ENCODE peak calls at places on chromosome X, in seven cellular contexts. One of them, this sample, is unnamed.

GRCh38 chrX:124940536-124940935 is 379.1 kb upstream of the TEX13C start:
- DNase-seq in stomach: no peak
- DNase-seq in CD8-positive, alpha-beta memory T cell: no peak
- DNase-seq in mesendoderm: no peak
- DNase-seq in HCT116: no peak
- DNase-seq in astrocyte: no peak
- DNase-seq in breast epithelium: no peak
- DNase-seq in this sample: no peak

GRCh38 chrX:105191878-105192277 is 28.6 kb downstream of the TEX13A start:
- DNase-seq in stomach: no peak
- DNase-seq in mesendoderm: peak; percentile 34
- DNase-seq in breast epithelium: no peak
- DNase-seq in HCT116: no peak
- DNase-seq in astrocyte: no peak
- DNase-seq in CD8-positive, alpha-beta memory T cell: no peak
- DNase-seq in this sample: no peak

GRCh38 chrX:115058276-115058675 is 40.9 kb upstream of the IL13RA2 start:
- DNase-seq in mesendoderm: no peak
- DNase-seq in breast epithelium: no peak
- DNase-seq in stomach: no peak
- DNase-seq in astrocyte: peak; percentile 87
- DNase-seq in HCT116: no peak
- DNase-seq in CD8-positive, alpha-beta memory T cell: no peak
- DNase-seq in this sample: no peak

GRCh38 chrX:12949927-12950656 is 24.8 kb upstream of the TMSB4X start:
- DNase-seq in stomach: peak; percentile 83
- DNase-seq in astrocyte: peak; percentile 87
- DNase-seq in CD8-positive, alpha-beta memory T cell: peak; percentile 63
- DNase-seq in HCT116: no peak
- DNase-seq in mesendoderm: no peak
- DNase-seq in breast epithelium: peak; percentile 62
- DNase-seq in this sample: peak; percentile 72

GRCh38 chrX:19912-20571 is 261.1 kb upstream of the PLCXD1 start:
- DNase-seq in HCT116: no peak
- DNase-seq in breast epithelium: peak; percentile 37
- DNase-seq in astrocyte: no peak
- DNase-seq in CD8-positive, alpha-beta memory T cell: no peak
- DNase-seq in mesendoderm: peak; percentile 0
- DNase-seq in stomach: no peak
- DNase-seq in this sample: no peak

GRCh38 chrX:11461181-11462001 is 168.2 kb downstream of the AMELX start:
- DNase-seq in mesendoderm: no peak
- DNase-seq in HCT116: no peak
- DNase-seq in astrocyte: peak; percentile 56
- DNase-seq in breast epithelium: no peak
- DNase-seq in CD8-positive, alpha-beta memory T cell: no peak
- DNase-seq in stomach: no peak
- DNase-seq in this sample: no peak

GRCh38 chrX:10769165-10769564 is 148.8 kb upstream of the MID1 start:
- DNase-seq in astrocyte: peak; percentile 23
- DNase-seq in CD8-positive, alpha-beta memory T cell: no peak
- DNase-seq in mesendoderm: peak; percentile 76
- DNase-seq in stomach: no peak
- DNase-seq in breast epithelium: no peak
- DNase-seq in HCT116: peak; percentile 2
- DNase-seq in this sample: no peak

GRCh38 chrX:74119016-74119910 is 184.7 kb upstream of the ZCCHC13 start:
- DNase-seq in mesendoderm: peak; percentile 17
- DNase-seq in CD8-positive, alpha-beta memory T cell: no peak
- DNase-seq in HCT116: peak; percentile 24
- DNase-seq in astrocyte: peak; percentile 54
- DNase-seq in stomach: no peak
- DNase-seq in breast epithelium: no peak
- DNase-seq in this sample: no peak

GRCh38 chrX:56219702-56220101 is 12.5 kb upstream of the KLF8 start:
- DNase-seq in astrocyte: no peak
- DNase-seq in CD8-positive, alpha-beta memory T cell: no peak
- DNase-seq in HCT116: peak; percentile 12
- DNase-seq in stomach: no peak
- DNase-seq in mesendoderm: peak; percentile 11
- DNase-seq in breast epithelium: no peak
- DNase-seq in this sample: no peak

GRCh38 chrX:115940888-115941332 is 229.6 kb upstream of the AGTR2 start:
- DNase-seq in breast epithelium: peak; percentile 61
- DNase-seq in HCT116: no peak
- DNase-seq in CD8-positive, alpha-beta memory T cell: no peak
- DNase-seq in mesendoderm: peak; percentile 78
- DNase-seq in astrocyte: no peak
- DNase-seq in stomach: peak; percentile 88
- DNase-seq in this sample: no peak

GRCh38 chrX:2691543-2692220 is 587 bp downstream of the CD99 start:
- DNase-seq in stomach: peak; percentile 29
- DNase-seq in CD8-positive, alpha-beta memory T cell: no peak
- DNase-seq in HCT116: no peak
- DNase-seq in astrocyte: peak; percentile 34
- DNase-seq in breast epithelium: no peak
- DNase-seq in mesendoderm: peak; percentile 57
- DNase-seq in this sample: no peak

GRCh38 chrX:11600578-11600977 is 65.1 kb downstream of the ARHGAP6 start:
- DNase-seq in astrocyte: no peak
- DNase-seq in stomach: no peak
- DNase-seq in CD8-positive, alpha-beta memory T cell: no peak
- DNase-seq in breast epithelium: no peak
- DNase-seq in HCT116: no peak
- DNase-seq in mesendoderm: peak; percentile 2
- DNase-seq in this sample: no peak

GRCh38 chrX:40132751-40133150 is 35.0 kb upstream of the BCOR start:
- DNase-seq in stomach: peak; percentile 82
- DNase-seq in breast epithelium: peak; percentile 55
- DNase-seq in astrocyte: peak; percentile 83
- DNase-seq in CD8-positive, alpha-beta memory T cell: no peak
- DNase-seq in mesendoderm: no peak
- DNase-seq in HCT116: peak; percentile 48
- DNase-seq in this sample: no peak

GRCh38 chrX:106378616-106379015 is 210.5 kb downstream of the PWWP3B start:
- DNase-seq in mesendoderm: no peak
- DNase-seq in breast epithelium: no peak
- DNase-seq in astrocyte: no peak
- DNase-seq in stomach: no peak
- DNase-seq in CD8-positive, alpha-beta memory T cell: no peak
- DNase-seq in HCT116: no peak
- DNase-seq in this sample: no peak

GRCh38 chrX:106177982-106178321 is 9.8 kb downstream of the PWWP3B start:
- DNase-seq in CD8-positive, alpha-beta memory T cell: no peak
- DNase-seq in astrocyte: no peak
- DNase-seq in breast epithelium: no peak
- DNase-seq in HCT116: no peak
- DNase-seq in mesendoderm: no peak
- DNase-seq in stomach: no peak
- DNase-seq in this sample: no peak

GRCh38 chrX:130083656-130084382 is 26.5 kb downstream of the ELF4 start:
- DNase-seq in astrocyte: no peak
- DNase-seq in stomach: no peak
- DNase-seq in HCT116: no peak
- DNase-seq in breast epithelium: no peak
- DNase-seq in mesendoderm: no peak
- DNase-seq in CD8-positive, alpha-beta memory T cell: no peak
- DNase-seq in this sample: no peak

GRCh38 chrX:130080791-130081367 is 29.4 kb downstream of the ELF4 start:
- DNase-seq in breast epithelium: no peak
- DNase-seq in CD8-positive, alpha-beta memory T cell: no peak
- DNase-seq in HCT116: no peak
- DNase-seq in stomach: no peak
- DNase-seq in mesendoderm: no peak
- DNase-seq in astrocyte: no peak
- DNase-seq in this sample: no peak

GRCh38 chrX:130083107-130083490 is 27.2 kb downstream of the ELF4 start:
- DNase-seq in astrocyte: no peak
- DNase-seq in breast epithelium: no peak
- DNase-seq in HCT116: no peak
- DNase-seq in CD8-positive, alpha-beta memory T cell: no peak
- DNase-seq in mesendoderm: peak; percentile 56
- DNase-seq in stomach: no peak
- DNase-seq in this sample: no peak

GRCh38 chrX:130081421-130082045 is 28.8 kb downstream of the ELF4 start:
- DNase-seq in HCT116: no peak
- DNase-seq in breast epithelium: no peak
- DNase-seq in stomach: no peak
- DNase-seq in mesendoderm: no peak
- DNase-seq in CD8-positive, alpha-beta memory T cell: no peak
- DNase-seq in astrocyte: no peak
- DNase-seq in this sample: no peak

GRCh38 chrX:130082244-130083106 is 27.8 kb downstream of the ELF4 start:
- DNase-seq in astrocyte: no peak
- DNase-seq in stomach: peak; percentile 37
- DNase-seq in mesendoderm: no peak
- DNase-seq in breast epithelium: no peak
- DNase-seq in HCT116: no peak
- DNase-seq in CD8-positive, alpha-beta memory T cell: peak; percentile 50
- DNase-seq in this sample: peak; percentile 64
- H3K4me1 ChIP-seq in astrocyte: peaks cover 8% of the 10 kb centered on the region
- H3K4me1 ChIP-seq in stomach: peaks cover 66% of the 10 kb centered on the region
- H3K4me1 ChIP-seq in mesendoderm: peaks cover 3% of the 10 kb centered on the region
- H3K4me1 ChIP-seq in breast epithelium: no peaks in the 10 kb centered on the region
- H3K4me1 ChIP-seq in HCT116: no peaks in the 10 kb centered on the region
- H3K4me1 ChIP-seq in CD8-positive, alpha-beta memory T cell: peaks cover 42% of the 10 kb centered on the region
- H3K4me1 ChIP-seq in this sample: peaks cover 49% of the 10 kb centered on the region

GRCh38 chrX:17377047-17377692 is 2.2 kb downstream of the NHS start:
- DNase-seq in CD8-positive, alpha-beta memory T cell: no peak
- DNase-seq in HCT116: peak; percentile 40
- DNase-seq in astrocyte: peak; percentile 58
- DNase-seq in mesendoderm: peak; percentile 81
- DNase-seq in breast epithelium: no peak
- DNase-seq in stomach: peak; percentile 48
- DNase-seq in this sample: no peak
- H3K4me3 ChIP-seq in CD8-positive, alpha-beta memory T cell: no peak overlapping the region
- H3K4me3 ChIP-seq in HCT116: peak overlapping the region; percentile 65
- H3K4me3 ChIP-seq in astrocyte: peak overlapping the region; percentile 75
- H3K4me3 ChIP-seq in mesendoderm: no peak overlapping the region
- H3K4me3 ChIP-seq in breast epithelium: peak overlapping the region; percentile 57
- H3K4me3 ChIP-seq in stomach: peak overlapping the region; percentile 61
- H3K4me3 ChIP-seq in this sample: no peak overlapping the region

GRCh38 chrX:70476166-70476933 is 31.7 kb downstream of the DLG3 start:
- DNase-seq in HCT116: no peak
- DNase-seq in astrocyte: no peak
- DNase-seq in CD8-positive, alpha-beta memory T cell: no peak
- DNase-seq in mesendoderm: peak; percentile 8
- DNase-seq in breast epithelium: no peak
- DNase-seq in stomach: no peak
- DNase-seq in this sample: no peak

GRCh38 chrX:70478521-70478920 is 33.9 kb downstream of the DLG3 start:
- DNase-seq in astrocyte: no peak
- DNase-seq in HCT116: no peak
- DNase-seq in mesendoderm: no peak
- DNase-seq in stomach: no peak
- DNase-seq in CD8-positive, alpha-beta memory T cell: no peak
- DNase-seq in breast epithelium: no peak
- DNase-seq in this sample: no peak

GRCh38 chrX:70477734-70478075 is 33.1 kb downstream of the DLG3 start:
- DNase-seq in HCT116: no peak
- DNase-seq in stomach: no peak
- DNase-seq in astrocyte: no peak
- DNase-seq in CD8-positive, alpha-beta memory T cell: no peak
- DNase-seq in breast epithelium: no peak
- DNase-seq in mesendoderm: no peak
- DNase-seq in this sample: no peak

GRCh38 chrX:70479197-70479969 is 34.7 kb downstream of the DLG3 start:
- DNase-seq in breast epithelium: no peak
- DNase-seq in stomach: no peak
- DNase-seq in HCT116: no peak
- DNase-seq in mesendoderm: no peak
- DNase-seq in astrocyte: peak; percentile 68
- DNase-seq in CD8-positive, alpha-beta memory T cell: no peak
- DNase-seq in this sample: no peak

DNA sequence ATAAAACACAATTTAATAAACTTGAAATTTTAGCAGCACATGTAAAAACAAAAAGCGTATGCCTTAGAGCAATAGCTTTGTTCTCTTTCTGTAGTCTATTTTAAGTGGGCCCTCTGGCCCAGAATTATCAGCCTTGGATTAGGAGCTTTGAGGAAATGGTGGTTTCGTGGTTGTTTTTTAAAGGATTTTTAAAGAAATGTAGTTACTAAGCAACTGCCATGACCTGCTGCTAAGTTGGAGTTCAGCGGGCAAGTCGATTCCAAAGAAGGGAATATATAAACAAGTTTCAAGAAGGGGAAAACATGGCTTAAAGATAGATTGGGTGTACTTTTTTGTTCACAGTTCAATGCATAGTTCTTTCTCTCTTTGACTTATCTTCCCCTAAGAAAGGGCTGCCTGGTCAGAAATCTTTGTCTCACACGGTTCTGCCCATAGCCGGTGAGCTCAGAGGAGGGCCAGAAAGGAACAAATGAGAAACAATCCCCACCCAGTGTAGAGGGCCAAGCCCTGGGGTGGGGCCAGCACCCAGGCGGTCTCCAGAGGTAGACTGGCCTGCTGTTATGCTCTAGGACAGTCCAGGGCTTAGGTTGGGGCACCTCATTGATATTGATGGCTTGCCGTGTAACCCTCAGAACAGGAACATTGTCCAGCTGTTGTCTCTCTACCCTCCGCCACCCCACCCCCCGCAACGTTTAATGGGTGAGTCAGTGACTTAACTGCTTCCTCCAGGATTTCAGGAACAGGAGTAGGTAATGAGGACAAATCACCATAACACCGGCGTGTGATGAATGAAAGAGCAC is 32.5 kb downstream of the DLG3 start:
- DNase-seq in stomach: peak; percentile 39
- DNase-seq in astrocyte: peak; percentile 71
- DNase-seq in mesendoderm: peak; percentile 59
- DNase-seq in HCT116: peak; percentile 78
- DNase-seq in breast epithelium: no peak
- DNase-seq in CD8-positive, alpha-beta memory T cell: no peak
- DNase-seq in this sample: no peak
- H3K4me1 ChIP-seq in stomach: peaks cover 49% of the 10 kb centered on the region
- H3K4me1 ChIP-seq in astrocyte: peaks cover 49% of the 10 kb centered on the region
- H3K4me1 ChIP-seq in mesendoderm: no peaks in the 10 kb centered on the region
- H3K4me1 ChIP-seq in HCT116: peaks cover 62% of the 10 kb centered on the region
- H3K4me1 ChIP-seq in breast epithelium: peaks cover 4% of the 10 kb centered on the region
- H3K4me1 ChIP-seq in CD8-positive, alpha-beta memory T cell: no peaks in the 10 kb centered on the region
- H3K4me1 ChIP-seq in this sample: no peaks in the 10 kb centered on the region

DNA sequence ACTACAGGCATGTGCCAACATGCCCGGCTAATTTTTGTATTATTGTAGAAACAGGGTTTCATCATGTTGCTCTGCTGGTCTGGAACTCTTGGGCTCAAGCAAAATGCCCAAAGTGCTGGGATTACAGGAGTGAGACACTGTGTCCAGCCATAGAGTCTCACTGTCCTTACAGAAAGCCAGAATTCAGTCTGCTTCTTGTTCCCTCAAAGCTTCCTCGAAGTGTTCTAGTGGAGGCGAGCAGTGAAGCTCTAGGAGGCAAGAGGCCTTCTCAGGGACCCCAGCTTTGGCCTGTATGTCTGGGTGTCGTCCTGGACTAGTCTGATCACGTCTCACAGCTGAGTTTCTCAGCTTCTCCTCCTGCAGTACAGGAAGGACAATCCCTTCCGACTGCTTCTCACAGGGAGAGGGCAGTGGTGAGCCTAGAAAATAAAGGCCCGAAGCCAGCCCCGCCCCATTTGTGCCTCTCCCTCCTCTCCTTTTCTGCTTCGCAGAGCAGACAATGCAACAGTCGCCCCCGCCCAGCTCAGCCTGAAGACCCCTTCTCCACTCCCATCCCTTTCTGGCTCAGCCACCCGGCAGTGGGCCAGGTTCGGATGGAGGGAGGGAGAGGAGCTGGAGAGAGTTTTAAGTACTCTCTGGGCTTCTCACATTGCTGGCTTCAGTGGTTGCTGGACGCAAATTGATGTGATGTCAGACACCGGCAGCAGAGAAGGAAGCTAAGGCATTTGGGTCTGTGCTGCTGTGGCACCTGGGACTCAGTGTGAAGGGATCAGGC is 11.1 kb upstream of the FAM3A start:
- DNase-seq in stomach: peak; percentile 76
- DNase-seq in mesendoderm: peak; percentile 88
- DNase-seq in CD8-positive, alpha-beta memory T cell: no peak
- DNase-seq in HCT116: peak; percentile 27
- DNase-seq in breast epithelium: peak; percentile 75
- DNase-seq in astrocyte: peak; percentile 58
- DNase-seq in this sample: peak; percentile 33
- H3K4me3 ChIP-seq in stomach: peak overlapping the region; percentile 18
- H3K4me3 ChIP-seq in mesendoderm: no peak overlapping the region
- H3K4me3 ChIP-seq in CD8-positive, alpha-beta memory T cell: no peak overlapping the region
- H3K4me3 ChIP-seq in HCT116: peak overlapping the region; percentile 20
- H3K4me3 ChIP-seq in breast epithelium: peak overlapping the region; percentile 20
- H3K4me3 ChIP-seq in astrocyte: peak overlapping the region; percentile 55
- H3K4me3 ChIP-seq in this sample: peak overlapping the region; percentile 7